ENCODE peak calls at places on chromosomes 11 and 22, in nine cellular contexts. One of them, this sample, is unnamed.

GRCh38 chr22:19114984-19115552 is 7.1 kb downstream of the DGCR2 start:
- DNase-seq in GM23338: no peak
- DNase-seq in PC-9: no peak
- DNase-seq in stomach: no peak
- DNase-seq in neural progenitor cell: no peak
- DNase-seq in heart right ventricle: no peak
- DNase-seq in fibroblast of pulmonary artery: no peak
- DNase-seq in fibroblast of lung: no peak
- DNase-seq in transverse colon: no peak
- DNase-seq in this sample: no peak

GRCh38 chr11:119520400-119520799 is 97.4 kb upstream of the THY1 start:
- DNase-seq in transverse colon: no peak
- DNase-seq in stomach: no peak
- DNase-seq in neural progenitor cell: no peak
- DNase-seq in PC-9: no peak
- DNase-seq in fibroblast of pulmonary artery: no peak
- DNase-seq in heart right ventricle: no peak
- DNase-seq in fibroblast of lung: no peak
- DNase-seq in GM23338: no peak
- DNase-seq in this sample: no peak

GRCh38 chr22:38172489-38173155 is 9.0 kb downstream of the PLA2G6 start:
- DNase-seq in heart right ventricle: peak; percentile 73
- DNase-seq in stomach: peak; percentile 93
- DNase-seq in GM23338: no peak
- DNase-seq in transverse colon: peak; percentile 53
- DNase-seq in PC-9: no peak
- DNase-seq in neural progenitor cell: no peak
- DNase-seq in fibroblast of lung: peak; percentile 62
- DNase-seq in fibroblast of pulmonary artery: peak; percentile 89
- DNase-seq in this sample: no peak

GRCh38 chr11:12019337-12019736 is 10.9 kb upstream of the DKK3 start:
- DNase-seq in stomach: peak; percentile 46
- DNase-seq in fibroblast of pulmonary artery: peak; percentile 67
- DNase-seq in GM23338: no peak
- DNase-seq in transverse colon: no peak
- DNase-seq in neural progenitor cell: peak; percentile 33
- DNase-seq in fibroblast of lung: peak; percentile 79
- DNase-seq in heart right ventricle: no peak
- DNase-seq in PC-9: no peak
- DNase-seq in this sample: no peak

GRCh38 chr11:2385156-2386151 is 8.3 kb downstream of the CD81 start:
- DNase-seq in transverse colon: no peak
- DNase-seq in PC-9: no peak
- DNase-seq in fibroblast of lung: no peak
- DNase-seq in neural progenitor cell: no peak
- DNase-seq in GM23338: no peak
- DNase-seq in stomach: no peak
- DNase-seq in fibroblast of pulmonary artery: no peak
- DNase-seq in heart right ventricle: peak; percentile 15
- DNase-seq in this sample: no peak

GRCh38 chr11:10302744-10303557 is 1.9 kb upstream of the ADM start:
- DNase-seq in GM23338: peak; percentile 71
- DNase-seq in fibroblast of pulmonary artery: peak; percentile 64
- DNase-seq in PC-9: peak; percentile 51
- DNase-seq in fibroblast of lung: peak; percentile 75
- DNase-seq in neural progenitor cell: peak; percentile 79
- DNase-seq in heart right ventricle: peak; percentile 87
- DNase-seq in stomach: peak; percentile 93
- DNase-seq in transverse colon: peak; percentile 95
- DNase-seq in this sample: no peak

GRCh38 chr11:104625246-104625645 is 273.0 kb downstream of the CASP12 start:
- DNase-seq in stomach: no peak
- DNase-seq in neural progenitor cell: no peak
- DNase-seq in PC-9: no peak
- DNase-seq in heart right ventricle: no peak
- DNase-seq in transverse colon: no peak
- DNase-seq in fibroblast of lung: peak; percentile 32
- DNase-seq in fibroblast of pulmonary artery: peak; percentile 41
- DNase-seq in GM23338: no peak
- DNase-seq in this sample: no peak

GRCh38 chr11:441418-442274 is at the start of gene ANO9:
- DNase-seq in stomach: peak; percentile 81
- DNase-seq in transverse colon: peak; percentile 87
- DNase-seq in GM23338: peak; percentile 77
- DNase-seq in heart right ventricle: no peak
- DNase-seq in neural progenitor cell: peak; percentile 59
- DNase-seq in fibroblast of pulmonary artery: no peak
- DNase-seq in PC-9: peak; percentile 51
- DNase-seq in fibroblast of lung: no peak
- DNase-seq in this sample: no peak

GRCh38 chr11:67040147-67040546 is 16.5 kb upstream of the RHOD start:
- DNase-seq in fibroblast of pulmonary artery: no peak
- DNase-seq in stomach: no peak
- DNase-seq in heart right ventricle: no peak
- DNase-seq in PC-9: peak; percentile 19
- DNase-seq in transverse colon: no peak
- DNase-seq in neural progenitor cell: no peak
- DNase-seq in GM23338: no peak
- DNase-seq in fibroblast of lung: no peak
- DNase-seq in this sample: no peak

GRCh38 chr11:125368757-125369156 is 127.3 kb downstream of the FEZ1 start:
- DNase-seq in heart right ventricle: no peak
- DNase-seq in stomach: no peak
- DNase-seq in GM23338: no peak
- DNase-seq in fibroblast of lung: no peak
- DNase-seq in fibroblast of pulmonary artery: no peak
- DNase-seq in transverse colon: no peak
- DNase-seq in PC-9: no peak
- DNase-seq in neural progenitor cell: no peak
- DNase-seq in this sample: no peak

GRCh38 chr22:39994046-39994565 is 648 bp upstream of the FAM83F start:
- DNase-seq in heart right ventricle: no peak
- DNase-seq in neural progenitor cell: no peak
- DNase-seq in stomach: no peak
- DNase-seq in PC-9: no peak
- DNase-seq in GM23338: no peak
- DNase-seq in transverse colon: no peak
- DNase-seq in fibroblast of lung: no peak
- DNase-seq in fibroblast of pulmonary artery: no peak
- DNase-seq in this sample: no peak

GRCh38 chr11:30725645-30726195 is 139.6 kb upstream of the MPPED2 start:
- DNase-seq in heart right ventricle: no peak
- DNase-seq in neural progenitor cell: no peak
- DNase-seq in GM23338: no peak
- DNase-seq in fibroblast of lung: no peak
- DNase-seq in fibroblast of pulmonary artery: no peak
- DNase-seq in stomach: no peak
- DNase-seq in transverse colon: no peak
- DNase-seq in PC-9: no peak
- DNase-seq in this sample: no peak
- H3K4me3 ChIP-seq in heart right ventricle: no peak overlapping the region
- H3K4me3 ChIP-seq in neural progenitor cell: no peak overlapping the region
- H3K4me3 ChIP-seq in GM23338: no peak overlapping the region
- H3K4me3 ChIP-seq in fibroblast of lung: no peak overlapping the region
- H3K4me3 ChIP-seq in fibroblast of pulmonary artery: no peak overlapping the region
- H3K4me3 ChIP-seq in stomach: no peak overlapping the region
- H3K4me3 ChIP-seq in transverse colon: no peak overlapping the region
- H3K4me3 ChIP-seq in PC-9: no peak overlapping the region
- H3K4me3 ChIP-seq in this sample: no peak overlapping the region

GRCh38 chr11:103110406-103110805 is 1.2 kb downstream of the DYNC2H1 start:
- DNase-seq in PC-9: no peak
- DNase-seq in fibroblast of lung: peak; percentile 73
- DNase-seq in neural progenitor cell: no peak
- DNase-seq in transverse colon: no peak
- DNase-seq in stomach: no peak
- DNase-seq in GM23338: no peak
- DNase-seq in heart right ventricle: no peak
- DNase-seq in fibroblast of pulmonary artery: peak; percentile 64
- DNase-seq in this sample: no peak
- TF ChIP-seq CTCF in PC-9: peak; percentile 45
- TF ChIP-seq CTCF in fibroblast of lung: peak; percentile 48
- TF ChIP-seq CTCF in neural progenitor cell: peak; percentile 8
- TF ChIP-seq CTCF in transverse colon: no peak
- TF ChIP-seq CTCF in stomach: no peak
- TF ChIP-seq CTCF in GM23338: no peak
- TF ChIP-seq CTCF in heart right ventricle: peak; percentile 11
- TF ChIP-seq CTCF in fibroblast of pulmonary artery: peak; percentile 48
- TF ChIP-seq CTCF in this sample: peak; percentile 32

DNA sequence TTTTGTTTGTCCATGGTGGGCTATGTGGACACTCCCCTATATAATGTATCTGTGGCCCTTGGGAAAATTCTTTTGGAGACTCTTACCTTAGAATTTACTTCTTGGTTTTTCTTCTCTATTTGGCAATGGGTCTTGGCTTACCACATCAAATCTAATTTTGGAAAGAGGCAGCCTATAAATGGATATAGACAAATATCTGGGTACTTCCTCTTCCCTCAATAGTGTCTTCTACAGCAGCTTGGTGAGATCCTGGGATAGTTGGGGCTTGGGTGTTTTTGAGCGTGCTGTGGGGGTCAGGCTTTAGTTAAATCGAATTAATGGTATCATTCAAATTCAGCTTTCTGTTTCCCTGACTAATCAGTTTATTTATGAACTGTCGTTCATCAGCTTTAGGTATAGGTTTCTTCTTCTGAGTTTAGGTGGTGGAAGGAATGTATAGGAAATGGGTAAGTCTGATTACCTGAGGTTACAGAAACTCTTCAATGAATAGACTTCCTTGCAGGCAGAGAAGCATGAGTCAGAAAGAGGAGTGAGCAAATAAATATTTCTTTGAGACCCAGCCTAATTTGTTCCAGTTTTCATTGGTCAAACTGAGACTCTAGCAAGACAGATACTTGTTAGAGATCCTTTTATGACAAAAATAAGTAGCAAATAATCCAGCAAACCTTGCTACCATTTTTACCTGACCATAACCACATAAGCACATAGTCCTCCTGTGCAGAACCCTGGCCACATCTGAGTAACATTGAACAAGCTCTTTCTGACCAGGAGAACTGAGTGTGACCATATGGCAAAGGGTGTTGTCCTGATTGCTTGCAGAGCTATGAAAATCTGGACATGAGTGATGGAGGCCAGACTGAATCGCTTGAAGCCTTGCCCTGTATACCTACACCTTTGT is 68.6 kb upstream of the SORL1-AS1 start:
- DNase-seq in transverse colon: no peak
- DNase-seq in heart right ventricle: no peak
- DNase-seq in GM23338: no peak
- DNase-seq in neural progenitor cell: no peak
- DNase-seq in fibroblast of pulmonary artery: no peak
- DNase-seq in PC-9: peak; percentile 71
- DNase-seq in fibroblast of lung: no peak
- DNase-seq in stomach: no peak
- DNase-seq in this sample: no peak
- H3K4me3 ChIP-seq in transverse colon: no peak overlapping the region
- H3K4me3 ChIP-seq in heart right ventricle: no peak overlapping the region
- H3K4me3 ChIP-seq in GM23338: no peak overlapping the region
- H3K4me3 ChIP-seq in neural progenitor cell: no peak overlapping the region
- H3K4me3 ChIP-seq in fibroblast of pulmonary artery: no peak overlapping the region
- H3K4me3 ChIP-seq in PC-9: no peak overlapping the region
- H3K4me3 ChIP-seq in fibroblast of lung: no peak overlapping the region
- H3K4me3 ChIP-seq in stomach: no peak overlapping the region
- H3K4me3 ChIP-seq in this sample: no peak overlapping the region

DNA sequence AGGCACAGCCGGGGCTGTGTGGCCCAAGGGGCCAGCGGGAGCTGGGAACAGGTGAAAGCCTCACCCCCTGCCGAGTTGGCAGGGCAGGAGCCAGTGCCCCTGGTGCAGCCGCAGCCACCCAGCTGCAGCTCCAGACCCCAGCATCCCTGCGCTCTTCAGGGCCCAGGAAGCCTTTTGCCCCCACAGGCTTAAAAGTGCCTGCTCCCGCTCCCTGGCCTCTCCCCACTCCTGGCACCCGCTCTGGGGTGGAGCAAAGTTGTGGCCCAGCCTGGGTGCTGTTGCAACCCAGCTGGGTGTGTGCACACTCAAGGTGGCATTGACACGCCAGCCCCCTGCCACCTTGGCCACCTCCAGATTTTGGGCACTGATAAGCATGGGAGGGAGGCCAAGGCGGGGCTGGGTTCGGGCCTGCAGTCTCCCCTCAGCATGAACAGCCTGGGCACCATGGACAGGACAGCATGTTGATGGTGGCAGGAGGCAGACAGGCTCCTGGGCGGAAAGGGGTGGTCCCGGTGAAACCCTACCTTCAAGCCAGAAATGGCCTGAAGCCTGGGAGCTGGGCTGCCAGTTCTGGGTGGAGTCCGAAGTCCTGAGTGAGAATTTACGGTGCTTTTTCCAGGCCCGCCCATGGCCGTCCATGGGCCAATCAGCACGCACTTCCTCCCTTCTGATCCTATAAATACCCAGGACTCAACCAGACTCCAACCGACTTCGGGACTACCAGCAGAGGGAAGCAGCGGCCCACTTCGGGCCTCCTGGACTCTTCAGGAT is 23.5 kb upstream of the RNASEH2C start:
- DNase-seq in fibroblast of lung: peak; percentile 25
- DNase-seq in heart right ventricle: peak; percentile 29
- DNase-seq in neural progenitor cell: peak; percentile 45
- DNase-seq in GM23338: peak; percentile 78
- DNase-seq in PC-9: peak; percentile 72
- DNase-seq in fibroblast of pulmonary artery: peak; percentile 39
- DNase-seq in stomach: peak; percentile 49
- DNase-seq in transverse colon: peak; percentile 62
- DNase-seq in this sample: no peak
- TF ChIP-seq CTCF in fibroblast of lung: peak; percentile 37
- TF ChIP-seq CTCF in heart right ventricle: peak; percentile 32
- TF ChIP-seq CTCF in neural progenitor cell: peak; percentile 39
- TF ChIP-seq CTCF in GM23338: peak; percentile 71
- TF ChIP-seq CTCF in PC-9: peak; percentile 81
- TF ChIP-seq CTCF in fibroblast of pulmonary artery: peak; percentile 27
- TF ChIP-seq CTCF in stomach: peak; percentile 34
- TF ChIP-seq CTCF in transverse colon: peak; percentile 33
- TF ChIP-seq CTCF in this sample: peak; percentile 50